ENCODE peak calls at places on chromosomes 7 and 10, in four cellular contexts. R is mesenchymal stem cell, M is H1, X is trophoblast cell. B is an unnamed sample.
A peak's percentile ranks its signal among the peaks of the same experiment; 100 is the strongest.

GRCh38 chr10:96856317-96856716 is 24.2 kb downstream of the LCOR start:
- DNase-seq in R (no peak), M (no peak), X (no peak), B (no peak)

GRCh38 chr10:59684006-59684405 is 25.6 kb downstream of the SLC16A9 start:
- DNase-seq in R (no peak), M (no peak), X (no peak), B (no peak)

GRCh38 chr10:4329237-4329636 is 496.8 kb upstream of the AKR1E2 start:
- DNase-seq in R (no peak), M (no peak), X (no peak), B (no peak)

GRCh38 chr10:114726820-114727271 is 68.8 kb upstream of the ABLIM1 start:
- DNase-seq in R (no peak), M (no peak), X (no peak), B (no peak)

GRCh38 chr10:86597306-86597705 is 57.0 kb upstream of the OPN4 start:
- DNase-seq in R (no peak), M (no peak), X (no peak), B (no peak)

GRCh38 chr7:16925609-16926008 is 43.8 kb upstream of the AGR3 start:
- DNase-seq in R (no peak), M (no peak), X (no peak), B (no peak)

GRCh38 chr10:126508535-126509040 is 120.3 kb upstream of the ADAM12 start:
- DNase-seq in R (no peak), M (no peak), X (no peak), B (no peak)

GRCh38 chr10:12405342-12406320 is 56.3 kb downstream of the CAMK1D start:
- DNase-seq in R (no peak), M (no peak), X (no peak), B (no peak)

GRCh38 chr7:51824050-51824449 is 507.4 kb upstream of the COBL start:
- DNase-seq in R (no peak), M (no peak), X (no peak), B (no peak)
- H3K14ac ChIP-seq in R (no peak overlapping the region), M (no peak overlapping the region), X (no peak overlapping the region), B (no peak overlapping the region)

GRCh38 chr7:36021367-36021766 is 131.7 kb upstream of the EEPD1 start:
- DNase-seq in R (no peak), M (no peak), X (no peak), B (peak; percentile 71)
- H2BK12ac ChIP-seq in R (no peak overlapping the region), M (peak overlapping the region; percentile 91), X (no peak overlapping the region), B (no peak overlapping the region)

DNA sequence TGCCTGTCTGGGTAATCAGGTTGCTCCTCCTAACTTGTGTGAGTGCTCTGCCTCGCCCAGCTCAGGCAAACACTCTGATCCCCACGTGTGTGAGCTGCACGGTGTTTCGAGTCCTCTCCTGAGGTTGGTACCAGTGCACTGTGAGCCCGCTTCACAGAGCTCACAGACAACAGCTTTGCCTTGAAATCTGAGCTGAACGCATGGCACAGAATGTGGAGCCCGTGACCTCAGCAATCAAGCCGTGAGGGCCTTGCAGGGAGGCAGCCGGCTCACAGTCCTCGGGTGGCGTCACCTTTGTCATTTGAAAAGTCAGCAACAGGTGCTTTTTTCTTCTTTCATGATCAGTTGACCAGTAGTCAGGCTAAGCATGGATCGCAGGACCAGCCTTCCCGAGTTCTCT is 60.2 kb upstream of the ADGRA1 start:
- DNase-seq in R (no peak), M (no peak), X (no peak), B (no peak)
- H3K14ac ChIP-seq in R (no peak overlapping the region), M (no peak overlapping the region), X (no peak overlapping the region), B (peak overlapping the region; percentile 34)

DNA sequence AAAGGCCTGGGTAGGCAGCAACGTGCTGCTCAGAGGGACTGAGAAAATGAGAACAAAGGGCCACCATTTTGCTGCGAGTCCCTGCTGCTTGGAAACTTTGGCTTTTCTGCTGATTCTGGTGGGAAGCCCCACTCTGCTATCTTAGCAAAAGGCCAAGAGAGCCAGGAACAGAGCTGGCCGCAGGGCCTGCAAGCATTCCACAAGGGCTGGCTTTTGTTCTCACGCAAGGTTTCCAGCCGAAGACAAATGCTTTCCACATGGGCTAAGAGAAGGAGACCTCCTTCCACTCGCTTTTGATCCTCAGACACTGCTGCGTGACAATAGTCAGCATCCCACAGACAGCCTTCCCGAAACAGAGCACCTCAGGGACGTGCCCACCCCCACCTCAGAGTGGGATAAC is 163.1 kb downstream of the ARHGAP12 start:
- DNase-seq in R (no peak), M (no peak), X (no peak), B (no peak)
- H2BK12ac ChIP-seq in R (peak overlapping the region; percentile 49), M (no peak overlapping the region), X (no peak overlapping the region), B (no peak overlapping the region)

DNA sequence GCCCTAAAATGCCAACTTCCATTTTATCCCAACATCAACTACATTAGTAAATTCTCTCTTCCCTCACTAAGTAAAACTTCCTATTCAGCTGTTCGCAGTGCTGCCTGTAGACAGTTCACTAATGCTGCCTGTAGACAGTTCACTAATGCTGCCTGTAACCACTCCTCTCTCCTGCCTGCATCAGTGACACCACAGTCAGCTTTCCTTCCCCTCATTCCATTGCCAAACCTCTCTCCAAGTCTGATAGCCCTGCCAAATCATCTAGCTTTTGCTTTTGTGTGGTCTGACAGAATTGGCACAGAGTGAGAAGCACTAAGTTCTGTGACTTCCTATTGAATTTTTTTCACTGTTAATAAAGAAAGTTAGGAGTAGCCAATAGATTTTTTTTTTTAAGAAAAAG is 43.0 kb upstream of the MACC1 start:
- DNase-seq in R (no peak), M (no peak), X (no peak), B (no peak)
- H3K14ac ChIP-seq in R (no peak overlapping the region), M (no peak overlapping the region), X (no peak overlapping the region), B (no peak overlapping the region)

GRCh38 chr10:80318742-80319141 is 29.3 kb upstream of the MAT1A start:
- DNase-seq in R (no peak), M (no peak), X (no peak), B (no peak)
- H2BK12ac ChIP-seq in R (no peak overlapping the region), M (no peak overlapping the region), X (no peak overlapping the region), B (no peak overlapping the region)

GRCh38 chr7:129351320-129351719 is 82.9 kb upstream of the STRIP2 start:
- DNase-seq in R (peak; percentile 45), M (no peak), X (no peak), B (no peak)
- H3K14ac ChIP-seq in R (no peak overlapping the region), M (no peak overlapping the region), X (no peak overlapping the region), B (no peak overlapping the region)